ENCODE peak calls at places on chromosomes 4 and X, in six cellular contexts. One of them, this sample, is unnamed.

GRCh38 chr4:4575284-4576211 is 33.7 kb upstream of the STX18 start:
- DNase-seq in mucosa of descending colon: peak
- DNase-seq in Calu3: peak
- DNase-seq in stimulated activated CD8-positive, alpha-beta memory T cell treated with anti-CD3 and anti-CD28 coated beads, Interleukin-2, amount 100 ng/mL, for 1 hour: peak
- DNase-seq in stimulated activated CD4-positive, alpha-beta T cell treated with anti-CD3 and anti-CD28 coated beads, Interleukin-15, amount 100 ng/mL, for 24 hours: peak
- DNase-seq in NCI-H345: peak
- DNase-seq in this sample: peak

GRCh38 chr4:144816668-144817067 is 170.7 kb downstream of the HHIP start:
- DNase-seq in mucosa of descending colon: no peak
- DNase-seq in Calu3: no peak
- DNase-seq in stimulated activated CD8-positive, alpha-beta memory T cell treated with anti-CD3 and anti-CD28 coated beads, Interleukin-2, amount 100 ng/mL, for 1 hour: no peak
- DNase-seq in stimulated activated CD4-positive, alpha-beta T cell treated with anti-CD3 and anti-CD28 coated beads, Interleukin-15, amount 100 ng/mL, for 24 hours: no peak
- DNase-seq in NCI-H345: no peak
- DNase-seq in this sample: no peak

GRCh38 chr4:1723131-1723801 is 1.9 kb downstream of the TACC3 start:
- DNase-seq in mucosa of descending colon: no peak
- DNase-seq in Calu3: no peak
- DNase-seq in stimulated activated CD8-positive, alpha-beta memory T cell treated with anti-CD3 and anti-CD28 coated beads, Interleukin-2, amount 100 ng/mL, for 1 hour: no peak
- DNase-seq in stimulated activated CD4-positive, alpha-beta T cell treated with anti-CD3 and anti-CD28 coated beads, Interleukin-15, amount 100 ng/mL, for 24 hours: peak
- DNase-seq in NCI-H345: no peak
- DNase-seq in this sample: peak

GRCh38 chr4:26806331-26806730 is 54.3 kb upstream of the STIM2 start:
- DNase-seq in mucosa of descending colon: no peak
- DNase-seq in Calu3: no peak
- DNase-seq in stimulated activated CD8-positive, alpha-beta memory T cell treated with anti-CD3 and anti-CD28 coated beads, Interleukin-2, amount 100 ng/mL, for 1 hour: no peak
- DNase-seq in stimulated activated CD4-positive, alpha-beta T cell treated with anti-CD3 and anti-CD28 coated beads, Interleukin-15, amount 100 ng/mL, for 24 hours: no peak
- DNase-seq in NCI-H345: no peak
- DNase-seq in this sample: no peak

GRCh38 chrX:24760601-24761000 is 66.9 kb downstream of the POLA1 start:
- DNase-seq in mucosa of descending colon: no peak
- DNase-seq in Calu3: no peak
- DNase-seq in stimulated activated CD8-positive, alpha-beta memory T cell treated with anti-CD3 and anti-CD28 coated beads, Interleukin-2, amount 100 ng/mL, for 1 hour: no peak
- DNase-seq in stimulated activated CD4-positive, alpha-beta T cell treated with anti-CD3 and anti-CD28 coated beads, Interleukin-15, amount 100 ng/mL, for 24 hours: no peak
- DNase-seq in NCI-H345: no peak
- DNase-seq in this sample: no peak

GRCh38 chr4:37726666-37727065 is 40.5 kb upstream of the RELL1 start:
- DNase-seq in mucosa of descending colon: no peak
- DNase-seq in Calu3: no peak
- DNase-seq in stimulated activated CD8-positive, alpha-beta memory T cell treated with anti-CD3 and anti-CD28 coated beads, Interleukin-2, amount 100 ng/mL, for 1 hour: no peak
- DNase-seq in stimulated activated CD4-positive, alpha-beta T cell treated with anti-CD3 and anti-CD28 coated beads, Interleukin-15, amount 100 ng/mL, for 24 hours: no peak
- DNase-seq in NCI-H345: no peak
- DNase-seq in this sample: no peak

GRCh38 chr4:25807101-25807728 is 55.6 kb downstream of the SEL1L3 start:
- DNase-seq in mucosa of descending colon: no peak
- DNase-seq in Calu3: no peak
- DNase-seq in stimulated activated CD8-positive, alpha-beta memory T cell treated with anti-CD3 and anti-CD28 coated beads, Interleukin-2, amount 100 ng/mL, for 1 hour: no peak
- DNase-seq in stimulated activated CD4-positive, alpha-beta T cell treated with anti-CD3 and anti-CD28 coated beads, Interleukin-15, amount 100 ng/mL, for 24 hours: no peak
- DNase-seq in NCI-H345: no peak
- DNase-seq in this sample: no peak

GRCh38 chr4:140937866-140938265 is 181.7 kb upstream of the TBC1D9 start:
- DNase-seq in mucosa of descending colon: no peak
- DNase-seq in Calu3: no peak
- DNase-seq in stimulated activated CD8-positive, alpha-beta memory T cell treated with anti-CD3 and anti-CD28 coated beads, Interleukin-2, amount 100 ng/mL, for 1 hour: no peak
- DNase-seq in stimulated activated CD4-positive, alpha-beta T cell treated with anti-CD3 and anti-CD28 coated beads, Interleukin-15, amount 100 ng/mL, for 24 hours: no peak
- DNase-seq in NCI-H345: no peak
- DNase-seq in this sample: no peak

GRCh38 chr4:140047017-140047640 is 106.9 kb downstream of the MAML3 start:
- DNase-seq in mucosa of descending colon: no peak
- DNase-seq in Calu3: no peak
- DNase-seq in stimulated activated CD8-positive, alpha-beta memory T cell treated with anti-CD3 and anti-CD28 coated beads, Interleukin-2, amount 100 ng/mL, for 1 hour: no peak
- DNase-seq in stimulated activated CD4-positive, alpha-beta T cell treated with anti-CD3 and anti-CD28 coated beads, Interleukin-15, amount 100 ng/mL, for 24 hours: no peak
- DNase-seq in NCI-H345: no peak
- DNase-seq in this sample: no peak